ENCODE peak calls at places on chromosomes 7 and 10, in eight cellular contexts. L is left lung, F is colonic mucosa, U is uterus, K is bronchial epithelial cell, Q is GM23338, H is IMR-90, J is ovary. I is an unnamed sample.

GRCh38 chr10:113273877-113274829 is 278.7 kb upstream of the HABP2 start:
- DNase-seq in U (peak; percentile 16), L (no peak), K (no peak), H (no peak), Q (no peak), J (no peak), F (no peak), I (no peak)

GRCh38 chr7:47581821-47582747 is at the start of gene TNS3:
- DNase-seq in J (peak; percentile 74), U (peak; percentile 61), L (peak; percentile 85), K (no peak), Q (peak; percentile 78), H (peak; percentile 36), F (no peak), I (no peak)

GRCh38 chr10:108112218-108112617 is 947.7 kb upstream of the SORCS1 start:
- DNase-seq in J (no peak), Q (peak; percentile 61), L (no peak), U (no peak), F (no peak), H (no peak), K (peak; percentile 30), I (no peak)

GRCh38 chr7:84603545-84603944 is 409.0 kb upstream of the SEMA3A start:
- DNase-seq in U (no peak), K (no peak), L (no peak), F (no peak), J (no peak), Q (no peak), H (no peak), I (no peak)

GRCh38 chr10:21473541-21473940 is 51.9 kb downstream of the SKIDA1 start:
- DNase-seq in F (no peak), Q (no peak), U (no peak), L (no peak), J (no peak), K (no peak), H (no peak), I (no peak)

GRCh38 chr10:119620241-119620753 is 23.5 kb upstream of the TIAL1 start:
- DNase-seq in K (peak; percentile 60), L (no peak), F (no peak), U (no peak), Q (no peak), H (peak; percentile 56), J (no peak), I (no peak)

GRCh38 chr7:23100697-23101096 is 4.9 kb upstream of the KLHL7 start:
- DNase-seq in K (no peak), U (no peak), J (no peak), L (no peak), Q (peak; percentile 72), F (no peak), H (no peak), I (no peak)

GRCh38 chr7:1233328-1234048 is 816 bp downstream of the UNCX start:
- DNase-seq in U (no peak), H (no peak), J (no peak), Q (peak; percentile 62), L (peak; percentile 81), F (no peak), K (no peak), I (no peak)

GRCh38 chr7:43470110-43470509 is 112.8 kb upstream of the STK17A start:
- DNase-seq in F (no peak), J (no peak), Q (no peak), H (peak; percentile 6), U (no peak), K (no peak), L (no peak), I (no peak)

GRCh38 chr10:113068178-113068890 is 118.3 kb downstream of the TCF7L2 start:
- DNase-seq in Q (no peak), F (no peak), H (no peak), K (no peak), L (no peak), U (no peak), J (no peak), I (no peak)

GRCh38 chr7:19567011-19567410 is 141.8 kb downstream of the POLR1F start:
- DNase-seq in J (no peak), H (no peak), U (no peak), L (no peak), K (no peak), F (no peak), Q (no peak), I (no peak)

GRCh38 chr7:142130282-142130681 is 18.8 kb downstream of the MGAM2 start:
- DNase-seq in J (no peak), L (no peak), Q (no peak), K (no peak), F (no peak), U (no peak), H (no peak), I (no peak)

GRCh38 chr10:43904831-43905230 is 256.1 kb upstream of the ZNF32 start:
- DNase-seq in K (no peak), J (peak; percentile 62), H (no peak), L (no peak), Q (no peak), U (no peak), F (no peak), I (no peak)

GRCh38 chr7:100693312-100694195 is 496 bp downstream of the GIGYF1 start:
- DNase-seq in U (no peak), F (no peak), K (no peak), Q (peak; percentile 41), L (peak; percentile 84), H (no peak), J (peak; percentile 55), I (no peak)

GRCh38 chr10:104300736-104301292 is 31.8 kb downstream of the GSTO2 start:
- DNase-seq in K (peak; percentile 91), L (no peak), Q (no peak), U (peak; percentile 68), H (peak; percentile 99), J (peak; percentile 63), F (no peak), I (no peak)

GRCh38 chr7:96991850-96992623 is 13.3 kb upstream of the DLX6 start:
- DNase-seq in F (no peak), Q (peak; percentile 60), H (no peak), L (no peak), K (no peak), U (no peak), J (no peak), I (no peak)

GRCh38 chr10:93208717-93209464 is 135.2 kb downstream of the CYP26A1 start:
- DNase-seq in L (no peak), K (peak; percentile 17), H (peak; percentile 6), Q (no peak), U (no peak), J (no peak), F (no peak), I (no peak)

GRCh38 chr10:61993676-61994401 is 92.3 kb downstream of the ARID5B start:
- DNase-seq in F (no peak), L (no peak), J (no peak), K (peak; percentile 31), H (no peak), Q (no peak), U (no peak), I (no peak)
- H3K4me3 ChIP-seq in F (no peak overlapping the region), L (no peak overlapping the region), J (no peak overlapping the region), K (no peak overlapping the region), H (no peak overlapping the region), Q (no peak overlapping the region), U (no peak overlapping the region), I (no peak overlapping the region)

GRCh38 chr10:128527730-128528129 is 401.5 kb upstream of the MKI67 start:
- DNase-seq in Q (no peak), F (no peak), U (no peak), K (no peak), L (no peak), J (no peak), H (no peak), I (no peak)

GRCh38 chr10:128528781-128529180 is 402.6 kb upstream of the MKI67 start:
- DNase-seq in F (no peak), K (no peak), Q (no peak), L (no peak), J (no peak), H (no peak), U (no peak), I (no peak)

GRCh38 chr10:128529225-128529624 is 403.0 kb upstream of the MKI67 start:
- DNase-seq in J (no peak), K (no peak), Q (no peak), U (no peak), F (no peak), L (no peak), H (no peak), I (no peak)

GRCh38 chr10:128526793-128527375 is 400.7 kb upstream of the MKI67 start:
- DNase-seq in H (no peak), J (no peak), F (no peak), Q (no peak), K (no peak), L (no peak), U (no peak), I (no peak)

GRCh38 chr10:128530301-128530700 is 404.1 kb upstream of the MKI67 start:
- DNase-seq in Q (peak; percentile 46), H (no peak), L (no peak), F (no peak), K (no peak), J (no peak), U (no peak), I (peak; percentile 4)
- TF ChIP-seq CTCF in Q (peak; percentile 76), H (peak; percentile 11), L (peak; percentile 30), F (peak; percentile 43), K (no peak), J (no peak), U (no peak), I (peak; percentile 34)

DNA sequence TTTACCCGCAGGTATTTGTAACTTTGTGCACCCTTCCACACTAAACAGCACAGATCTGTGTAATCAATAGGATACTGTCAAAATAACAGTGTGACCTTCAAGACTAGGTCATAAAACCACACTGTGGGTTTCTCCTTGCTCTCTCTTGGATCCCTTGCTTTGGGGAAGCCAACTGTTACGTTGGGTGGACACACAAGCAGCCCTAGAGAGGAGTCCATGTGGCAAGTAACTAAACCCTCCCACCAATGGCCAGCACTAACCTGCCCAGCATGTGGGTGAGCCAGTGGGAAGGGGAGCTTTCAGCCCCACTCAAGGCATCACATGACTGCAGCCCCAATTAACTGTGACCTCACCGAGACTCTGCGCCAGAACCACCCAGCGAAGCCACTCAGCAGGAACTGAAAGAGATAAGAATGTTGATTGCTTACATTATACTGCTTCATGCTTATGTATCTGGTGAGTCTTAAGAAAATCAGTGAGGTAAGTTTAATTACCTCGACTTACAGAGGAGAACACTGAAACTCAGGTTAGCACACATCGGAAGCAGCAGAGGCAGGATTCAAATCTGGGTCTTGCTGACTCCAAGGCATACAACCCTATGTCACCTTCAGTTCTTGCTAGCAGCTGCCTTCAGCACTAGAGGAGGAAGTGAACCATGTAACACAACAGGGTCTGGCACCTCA is 9.4 kb upstream of the ZC3HAV1 start:
- DNase-seq in H (peak; percentile 37), J (no peak), L (no peak), F (peak; percentile 68), U (no peak), K (no peak), Q (no peak), I (peak; percentile 85)
- H3K4me3 ChIP-seq in H (no peak overlapping the region), J (no peak overlapping the region), L (peak overlapping the region; percentile 17), F (no peak overlapping the region), U (no peak overlapping the region), K (no peak overlapping the region), Q (no peak overlapping the region), I (peak overlapping the region; percentile 35)

DNA sequence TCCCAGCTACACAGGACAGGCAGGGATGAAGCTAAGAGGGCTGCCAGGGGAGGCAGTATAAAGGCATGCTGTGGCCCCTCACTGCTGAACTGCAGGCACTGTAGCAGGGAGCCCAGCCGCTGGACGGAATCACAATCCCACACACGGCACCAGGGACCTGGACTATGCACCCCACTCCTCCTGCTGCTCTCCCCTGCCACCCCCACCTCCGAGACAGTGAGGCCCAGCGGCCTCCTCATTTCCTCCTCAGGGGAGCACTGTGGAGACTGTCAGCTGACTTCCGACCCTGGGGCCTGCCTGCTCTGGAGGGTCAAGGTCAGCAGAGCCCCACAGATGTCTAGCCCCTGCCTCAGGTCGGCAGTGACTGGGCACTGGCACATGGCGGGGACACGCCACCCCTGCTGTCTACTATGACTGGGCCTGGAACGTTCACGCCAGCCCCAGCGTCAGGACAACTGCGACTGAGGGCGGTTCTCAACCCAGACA is 92.7 kb downstream of the FAM53B start:
- DNase-seq in J (no peak), L (peak; percentile 70), Q (no peak), F (no peak), U (no peak), H (no peak), K (no peak), I (no peak)
- TF ChIP-seq CTCF in J (no peak), L (no peak), Q (no peak), F (no peak), U (no peak), H (no peak), K (no peak), I (no peak)